ENCODE peak calls at places on chromosomes 4 and X, in six cellular contexts. G is endothelial cell of umbilical vein, D is sigmoid colon, N is fibroblast of lung, C is IMR-90, A is left lung. P is an unnamed sample. For H3K4me1, the result is how much of the 10 kb centered on the place peaks cover.

GRCh38 chr4:165209796-165210195 is 2.4 kb downstream of the KLHL2 start:
- DNase-seq in G (no peak), D (no peak), N (no peak), C (no peak), A (no peak), P (no peak)

GRCh38 chrX:12986886-12987285 is 12.0 kb downstream of the TMSB4X start:
- DNase-seq in G (no peak), D (no peak), N (no peak), C (no peak), A (no peak), P (no peak)

GRCh38 chrX:49069038-49069437 is 4.8 kb downstream of the PRAF2 start:
- DNase-seq in G (no peak), D (no peak), N (no peak), C (no peak), A (no peak), P (no peak)

GRCh38 chr4:101018836-101019235 is 328.5 kb downstream of the PPP3CA start:
- DNase-seq in G (no peak), D (no peak), N (no peak), C (no peak), A (no peak), P (no peak)

GRCh38 chr4:142352682-142353081 is 493.4 kb downstream of the INPP4B start:
- DNase-seq in G (peak), D (no peak), N (no peak), C (no peak), A (no peak), P (no peak)

GRCh38 chrX:49627030-49627777 is 28.4 kb downstream of the GAGE1 start:
- DNase-seq in G (no peak), D (no peak), N (no peak), C (no peak), A (no peak), P (no peak)

GRCh38 chrX:15474058-15474457 is 19.1 kb downstream of the PIR start:
- DNase-seq in G (no peak), D (no peak), N (no peak), C (no peak), A (no peak), P (no peak)

GRCh38 chr4:101288365-101289145 is 58.8 kb downstream of the PPP3CA start:
- DNase-seq in G (peak), D (no peak), N (peak), C (peak), A (no peak), P (no peak)

GRCh38 chr4:112330921-112331320 is 33.8 kb downstream of the ALPK1 start:
- DNase-seq in G (no peak), D (no peak), N (no peak), C (no peak), A (no peak), P (no peak)

GRCh38 chr4:33780952-33781655 is 2463.2 kb downstream of the ARAP2 start:
- DNase-seq in G (peak), D (no peak), N (peak), C (peak), A (no peak), P (no peak)

GRCh38 chr4:176150283-176150682 is 45.1 kb downstream of the SPATA4 start:
- DNase-seq in G (peak), D (no peak), N (peak), C (peak), A (no peak), P (no peak)

GRCh38 chr4:6446538-6447451 is 25.6 kb downstream of the PPP2R2C start:
- DNase-seq in G (no peak), D (no peak), N (no peak), C (no peak), A (no peak), P (no peak)

GRCh38 chr4:7325541-7325940 is 109.2 kb downstream of the PSAPL1 start:
- DNase-seq in G (no peak), D (no peak), N (no peak), C (no peak), A (no peak), P (no peak)

DNA sequence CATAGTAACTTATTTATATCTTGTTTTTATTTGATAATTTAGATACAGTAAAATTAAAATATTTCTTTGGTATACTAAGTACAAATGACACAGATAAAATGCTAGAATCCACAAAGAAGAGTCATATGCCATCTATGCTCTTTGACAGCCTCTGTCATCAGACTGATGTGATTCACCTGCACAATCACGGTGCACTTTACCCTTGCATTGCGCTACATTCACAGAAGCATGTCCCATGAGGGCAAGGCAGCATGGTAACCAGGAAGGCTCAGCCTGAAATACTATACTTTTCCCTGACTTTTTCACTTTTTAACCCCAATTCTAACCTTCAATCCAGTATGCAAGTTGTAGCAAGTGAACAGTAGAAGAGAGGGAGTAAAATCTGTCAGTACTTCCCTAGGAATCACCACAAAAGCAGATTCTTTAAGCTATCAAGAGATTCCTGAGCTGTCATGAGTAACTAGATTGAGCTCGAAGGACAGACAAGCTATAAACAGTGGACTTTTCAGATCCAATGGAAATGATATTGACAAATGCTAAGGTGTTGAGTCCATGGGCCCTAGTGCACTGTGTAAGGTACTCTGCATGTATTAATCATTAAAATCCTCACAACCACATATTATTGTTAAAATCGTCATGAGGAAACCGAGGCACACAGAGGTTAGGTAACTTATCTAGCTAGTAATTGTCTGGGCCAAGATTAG is 14.2 kb downstream of the SEC24D start:
- DNase-seq in G (no peak), D (no peak), N (no peak), C (no peak), A (no peak), P (no peak)
- H3K4me1 ChIP-seq in G (under half), D (under half), N (under half), C (under half), A (under half), P (under half)

GRCh38 chr4:38671594-38671943 is 7.6 kb downstream of the KLF3 start:
- DNase-seq in G (no peak), D (no peak), N (no peak), C (no peak), A (no peak), P (peak)
- H3K27ac ChIP-seq in G (peak), D (peak), N (peak), C (no peak), A (peak), P (peak)

DNA sequence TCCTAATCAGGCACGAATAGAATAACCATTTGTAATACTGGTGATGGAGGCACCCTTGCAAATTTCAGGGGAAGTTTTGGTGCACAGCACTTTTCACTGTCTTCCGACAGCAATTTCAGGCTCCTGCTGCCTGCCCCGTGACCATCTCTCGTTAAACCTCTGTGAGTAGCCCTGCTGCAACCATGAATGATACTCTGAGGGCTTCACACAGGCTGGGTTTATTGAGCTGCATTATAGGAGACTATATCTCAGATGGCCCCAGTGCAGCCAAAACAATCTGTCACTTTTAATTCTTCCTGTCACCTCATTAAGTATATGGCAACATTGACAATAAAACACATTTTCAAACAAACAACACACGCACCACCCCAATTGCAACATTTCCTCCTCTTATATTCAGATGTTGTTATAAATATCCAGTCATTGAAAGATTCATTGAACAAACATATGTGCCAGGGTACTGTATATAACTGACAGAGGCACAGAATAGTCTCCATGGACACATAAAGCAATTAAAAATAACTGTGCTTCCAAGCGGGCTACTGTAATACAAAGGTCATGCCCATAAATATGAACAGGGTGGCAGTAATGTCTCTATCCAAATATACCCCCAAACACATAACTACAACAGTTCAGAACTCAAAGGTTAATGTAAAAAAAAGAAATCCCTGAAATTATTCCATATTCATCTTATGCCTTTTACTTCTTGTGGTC is 477.0 kb downstream of the GBA3 start:
- DNase-seq in G (no peak), D (no peak), N (no peak), C (no peak), A (no peak), P (no peak)
- TF ChIP-seq CTCF in G (no peak), D (no peak), N (no peak), C (no peak), A (no peak), P (no peak)

DNA sequence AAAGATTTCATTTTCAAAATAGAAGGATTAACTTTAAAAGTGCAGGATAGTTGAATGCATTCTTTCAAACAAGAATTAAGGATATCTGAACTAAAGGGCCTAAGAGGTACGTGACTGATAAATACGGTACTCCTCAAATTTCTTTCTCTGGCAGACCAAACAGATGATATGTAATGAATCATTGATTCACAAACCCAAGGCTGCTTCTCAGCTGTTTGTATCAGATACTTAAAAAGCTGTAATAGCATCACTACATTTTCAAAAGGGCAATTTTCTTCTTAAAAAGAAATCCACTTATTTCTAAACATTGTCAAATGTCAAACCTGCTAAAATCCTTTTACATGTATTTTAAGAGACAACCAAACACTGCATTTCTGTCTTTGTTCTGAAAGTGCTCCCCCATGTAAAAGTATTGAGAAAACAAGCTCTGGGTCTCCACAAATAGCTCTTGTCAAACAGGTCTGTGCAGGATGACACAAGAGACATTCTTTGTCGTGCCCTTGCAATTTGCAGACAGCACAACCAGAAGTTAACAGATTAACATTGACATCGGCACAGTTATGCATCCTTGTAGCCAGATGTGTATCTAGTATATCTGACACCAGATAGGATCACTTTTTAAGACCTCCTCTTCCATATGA is 82.0 kb downstream of the MANBA start:
- DNase-seq in G (no peak), D (no peak), N (no peak), C (no peak), A (no peak), P (no peak)
- H3K4me1 ChIP-seq in G (under half), D (under half), N (under half), C (under half), A (under half), P (under half)

GRCh38 chrX:43974076-43974475 is 886 bp upstream of the NDP start:
- DNase-seq in G (no peak), D (no peak), N (no peak), C (no peak), A (no peak), P (no peak)

GRCh38 chrX:43973249-43973672 is at the start of gene NDP:
- DNase-seq in G (peak), D (no peak), N (peak), C (no peak), A (no peak), P (no peak)

GRCh38 chrX:43976216-43976615 is 3.0 kb upstream of the NDP start:
- DNase-seq in G (no peak), D (no peak), N (no peak), C (no peak), A (no peak), P (no peak)

GRCh38 chrX:43975747-43976146 is 2.6 kb upstream of the NDP start:
- DNase-seq in G (no peak), D (no peak), N (no peak), C (no peak), A (no peak), P (no peak)

DNA sequence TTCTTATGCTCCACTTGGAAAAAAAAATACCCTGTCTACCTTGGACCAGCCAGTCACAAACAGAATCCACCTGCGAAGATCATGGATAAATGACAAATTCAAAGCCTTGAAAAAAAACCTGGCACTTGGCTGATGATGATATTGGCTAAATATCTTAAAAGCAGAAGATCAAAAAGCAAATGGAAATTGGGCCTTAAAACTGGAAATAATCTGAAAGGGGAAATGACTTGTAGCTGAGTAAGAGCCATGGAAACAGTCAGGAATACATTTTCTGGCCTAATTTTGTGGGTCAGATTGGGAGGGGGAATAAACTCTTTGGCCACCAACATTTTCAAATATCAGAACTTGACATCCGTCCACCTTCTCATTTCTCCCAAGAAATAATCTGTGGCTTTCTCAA is 1.5 kb upstream of the NDP start:
- DNase-seq in G (no peak), D (no peak), N (no peak), C (no peak), A (no peak), P (no peak)
- H3K27ac ChIP-seq in G (no peak), D (no peak), N (no peak), C (no peak), A (no peak), P (no peak)

GRCh38 chr4:11623726-11624037 is 195.0 kb upstream of the HS3ST1 start:
- DNase-seq in G (peak), D (no peak), N (peak), C (peak), A (peak), P (no peak)
- TF ChIP-seq CTCF in G (peak), D (peak), N (peak), C (peak), A (no peak), P (no peak)

GRCh38 chr4:168608771-168609170 is 111.9 kb downstream of the PALLD start:
- DNase-seq in G (no peak), D (no peak), N (no peak), C (no peak), A (no peak), P (no peak)

GRCh38 chr4:168607215-168607614 is 110.4 kb downstream of the PALLD start:
- DNase-seq in G (no peak), D (no peak), N (no peak), C (no peak), A (no peak), P (no peak)

GRCh38 chr4:168610911-168611530 is 114.2 kb downstream of the PALLD start:
- DNase-seq in G (no peak), D (no peak), N (no peak), C (peak), A (no peak), P (no peak)

GRCh38 chr4:168612435-168613139 is 115.7 kb downstream of the PALLD start:
- DNase-seq in G (peak), D (no peak), N (peak), C (peak), A (no peak), P (no peak)

GRCh38 chr4:168609369-168609768 is 112.5 kb downstream of the PALLD start:
- DNase-seq in G (no peak), D (no peak), N (no peak), C (no peak), A (no peak), P (no peak)
- H3K4me1 ChIP-seq in G (under half), D (under half), N (under half), C (under half), A (under half), P (under half)

GRCh38 chrX:154749856-154750255 is 1.0 kb downstream of the GAB3 start:
- DNase-seq in G (no peak), D (no peak), N (no peak), C (no peak), A (no peak), P (no peak)
- H3K27ac ChIP-seq in G (no peak), D (peak), N (no peak), C (no peak), A (no peak), P (no peak)

DNA sequence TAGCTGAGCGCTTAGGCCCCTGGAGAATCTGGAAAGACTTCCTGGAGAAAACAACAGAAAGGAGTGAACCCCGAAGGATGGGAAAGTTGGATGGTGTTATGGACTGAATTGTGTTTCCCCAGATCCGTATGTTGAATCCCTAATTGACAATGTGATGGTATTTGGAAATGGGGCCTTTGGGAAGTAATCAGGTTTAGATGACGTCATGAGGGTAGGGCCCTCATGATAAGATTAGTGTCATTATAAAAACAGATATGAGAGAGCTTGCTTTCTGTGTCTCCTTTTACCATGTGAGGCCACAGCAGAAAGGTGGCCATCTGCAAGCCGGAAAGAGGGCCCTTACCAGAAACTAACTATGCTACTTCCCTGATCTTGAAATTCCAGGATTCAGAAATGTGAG is 159.5 kb downstream of the QDPR start:
- DNase-seq in G (no peak), D (no peak), N (no peak), C (no peak), A (no peak), P (no peak)
- TF ChIP-seq CTCF in G (no peak), D (no peak), N (no peak), C (no peak), A (no peak), P (no peak)

P was measured in CD8-positive, alpha-beta T cell.